ENCODE peak calls at places on chromosomes 7 and 10, in six cellular contexts. A is mucosa of gallbladder; S is kidney glomerular epithelial cell; B is BE2C; H is CD4-positive, alpha-beta memory T cell; J is type B pancreatic cell. U is an unnamed sample.

GRCh38 chr7:99331002-99331401 is 5.3 kb downstream of the ARPC1A start:
- DNase-seq in A (no peak), S (no peak), B (no peak), H (no peak), J (no peak), U (no peak)

GRCh38 chr7:139366400-139366799 is 6.7 kb downstream of the LUC7L2 start:
- DNase-seq in A (no peak), S (no peak), B (no peak), H (no peak), J (no peak), U (no peak)

GRCh38 chr10:119139464-119140067 is 25.9 kb downstream of the SFXN4 start:
- DNase-seq in A (no peak), S (no peak), B (peak), H (peak), J (no peak), U (peak)

GRCh38 chr10:66637273-66638036 is 288.4 kb upstream of the LRRTM3 start:
- DNase-seq in A (no peak), S (no peak), B (no peak), H (no peak), J (no peak), U (no peak)

GRCh38 chr10:132865851-132866600 is 76.3 kb downstream of the CFAP46 start:
- DNase-seq in A (no peak), S (no peak), B (no peak), H (no peak), J (peak), U (no peak)

GRCh38 chr10:6333086-6333485 is 130.4 kb downstream of the PFKFB3 start:
- DNase-seq in A (no peak), S (no peak), B (no peak), H (no peak), J (no peak), U (no peak)

GRCh38 chr7:85135931-85136330 is 50.9 kb downstream of the SEMA3D start:
- DNase-seq in A (no peak), S (peak), B (no peak), H (no peak), J (no peak), U (peak)

GRCh38 chr10:10327934-10328333 is 689.7 kb upstream of the CELF2 start:
- DNase-seq in A (no peak), S (no peak), B (no peak), H (no peak), J (no peak), U (no peak)

GRCh38 chr7:38280000-38280399 is 6.6 kb upstream of the TARP start:
- DNase-seq in A (no peak), S (no peak), B (no peak), H (no peak), J (no peak), U (no peak)

GRCh38 chr10:23696476-23696875 is 257.6 kb downstream of the OTUD1 start:
- DNase-seq in A (no peak), S (no peak), B (no peak), H (no peak), J (no peak), U (no peak)

GRCh38 chr10:77305650-77306632 is 331.7 kb downstream of the KCNMA1 start:
- DNase-seq in A (no peak), S (no peak), B (no peak), H (no peak), J (no peak), U (no peak)

GRCh38 chr10:520402-520787 is 169.1 kb downstream of the DIP2C start:
- DNase-seq in A (no peak), S (no peak), B (peak), H (no peak), J (no peak), U (no peak)

GRCh38 chr10:132449051-132449825 is 52.2 kb downstream of the PWWP2B start:
- DNase-seq in A (peak), S (no peak), B (peak), H (no peak), J (no peak), U (no peak)

GRCh38 chr10:21494221-21495001 is 31.1 kb downstream of the SKIDA1 start:
- DNase-seq in A (no peak), S (no peak), B (no peak), H (no peak), J (peak), U (peak)